ENCODE peak calls at places on chromosomes 16 and 17, in six cellular contexts. X, R, A, N, K and J are unnamed samples.

GRCh38 chr17:63841350-63842172 is 924 bp downstream of the SMARCD2 start:
- DNase-seq in R (no peak), K (peak), A (no peak), N (no peak), X (no peak), J (peak)

GRCh38 chr16:70473446-70474319 is 19.3 kb downstream of the FCSK start:
- DNase-seq in X (no peak), R (no peak), K (no peak), A (no peak), N (no peak), J (no peak)

GRCh38 chr16:66322174-66322573 is 44.3 kb upstream of the CDH5 start:
- DNase-seq in X (no peak), K (no peak), N (no peak), A (no peak), R (no peak), J (no peak)

GRCh38 chr17:73759324-73760185 is 115.3 kb upstream of the SDK2 start:
- DNase-seq in K (no peak), R (no peak), N (no peak), A (no peak), X (no peak), J (no peak)

GRCh38 chr17:41653421-41654133 is 29.2 kb upstream of the KRT17 start:
- DNase-seq in K (no peak), X (no peak), R (no peak), A (no peak), N (no peak), J (no peak)

GRCh38 chr17:64254755-64255154 is 8.3 kb downstream of the TEX2 start:
- DNase-seq in R (no peak), N (no peak), X (no peak), A (no peak), K (no peak), J (no peak)

GRCh38 chr17:69067274-69068047 is 6.7 kb upstream of the ABCA9 start:
- DNase-seq in K (no peak), A (no peak), R (no peak), X (no peak), N (no peak), J (no peak)

GRCh38 chr16:80536246-80536645 is 4.5 kb upstream of the DYNLRB2 start:
- DNase-seq in X (no peak), K (no peak), N (no peak), R (no peak), A (no peak), J (no peak)

GRCh38 chr16:50680907-50681885 is at the start of gene SNX20:
- DNase-seq in K (no peak), R (peak), N (no peak), A (no peak), X (no peak), J (no peak)

GRCh38 chr17:70636517-70637133 is 467.3 kb downstream of the KCNJ2 start:
- DNase-seq in R (no peak), N (no peak), A (no peak), K (no peak), X (peak), J (no peak)

GRCh38 chr16:22926105-22926751 is 112.3 kb downstream of the HS3ST2 start:
- DNase-seq in R (no peak), A (no peak), N (no peak), K (no peak), X (no peak), J (no peak)

GRCh38 chr16:72997141-72997542 is 50.8 kb downstream of the ZFHX3 start:
- DNase-seq in A (no peak), R (no peak), K (no peak), X (no peak), N (no peak), J (no peak)

GRCh38 chr17:61385869-61386245 is 13.8 kb upstream of the TBX2 start:
- DNase-seq in X (no peak), K (no peak), A (no peak), N (no peak), R (no peak), J (no peak)

GRCh38 chr17:82684207-82684903 is 14.1 kb downstream of the RAB40B start:
- DNase-seq in X (peak), R (no peak), K (no peak), A (no peak), N (no peak), J (no peak)

GRCh38 chr17:57048096-57048495 is 37.0 kb upstream of the AKAP1 start:
- DNase-seq in X (no peak), K (no peak), A (no peak), N (no peak), R (no peak), J (no peak)

GRCh38 chr16:12096828-12097522 is 120.4 kb downstream of the SNX29 start:
- DNase-seq in X (no peak), R (no peak), A (no peak), N (no peak), K (no peak), J (no peak)

GRCh38 chr17:67673006-67673405 is 44.7 kb upstream of the NOL11 start:
- DNase-seq in A (no peak), N (no peak), R (no peak), K (no peak), X (no peak), J (no peak)

GRCh38 chr17:32819035-32819434 is 57.9 kb downstream of the MYO1D start:
- DNase-seq in X (no peak), N (no peak), R (no peak), K (no peak), A (no peak), J (no peak)

GRCh38 chr17:45339646-45340605 is 23.1 kb upstream of the MAP3K14 start:
- DNase-seq in A (no peak), R (no peak), X (no peak), K (no peak), N (no peak), J (no peak)

GRCh38 chr17:78318407-78318806 is 41.5 kb downstream of the SOCS3 start:
- DNase-seq in A (no peak), R (no peak), X (no peak), N (no peak), K (no peak), J (no peak)

GRCh38 chr17:10698116-10698818 is 873 bp downstream of the ADPRM start:
- DNase-seq in A (no peak), R (no peak), X (peak), N (no peak), K (no peak), J (no peak)

GRCh38 chr17:27579897-27580321 is 51.1 kb upstream of the LGALS9 start:
- DNase-seq in K (no peak), R (no peak), N (no peak), A (no peak), X (no peak), J (no peak)

GRCh38 chr17:72534265-72534664 is 413.4 kb downstream of the SOX9 start:
- DNase-seq in X (no peak), A (no peak), K (no peak), R (no peak), N (no peak), J (no peak)

GRCh38 chr17:74595037-74595436 is 3.0 kb upstream of the CD300LD start:
- DNase-seq in R (no peak), X (no peak), N (no peak), K (no peak), A (no peak), J (no peak)

GRCh38 chr16:71499775-71500364 is 10.7 kb upstream of the ZNF19 start:
- DNase-seq in N (no peak), R (no peak), X (peak), A (peak), K (no peak), J (no peak)

GRCh38 chr17:77400445-77400870 is 259.7 kb downstream of the SEC14L1 start:
- DNase-seq in A (peak), N (no peak), R (peak), K (no peak), X (no peak), J (no peak)